ENCODE peak calls at places on chromosomes 16 and 17, in nine cellular contexts. V, Z, S, R, D, G, I, E and M are unnamed samples.

GRCh38 chr17:40497704-40498103 is 3.7 kb downstream of the TNS4 start:
- DNase-seq in D (no peak), I (no peak), V (no peak), E (no peak), S (no peak), Z (no peak), G (no peak), R (no peak), M (no peak)

GRCh38 chr16:74608944-74609343 is 2.0 kb upstream of the GLG1 start:
- DNase-seq in V (peak), R (no peak), G (no peak), Z (no peak), D (no peak), I (no peak), S (no peak), E (no peak), M (no peak)

GRCh38 chr17:78135858-78136500 is 5.4 kb downstream of the TMC8 start:
- DNase-seq in D (no peak), S (no peak), E (no peak), Z (no peak), V (no peak), G (no peak), I (no peak), R (no peak), M (no peak)

GRCh38 chr16:87490091-87490798 is 2.6 kb downstream of the ZCCHC14 start:
- DNase-seq in G (no peak), I (no peak), D (peak), S (no peak), E (no peak), Z (no peak), V (no peak), R (peak), M (no peak)

GRCh38 chr17:68561319-68561718 is 39.8 kb downstream of the FAM20A start:
- DNase-seq in D (no peak), I (no peak), R (no peak), E (no peak), Z (no peak), G (no peak), V (no peak), S (no peak), M (no peak)

GRCh38 chr17:53101706-53102105 is 721.0 kb upstream of the KIF2B start:
- DNase-seq in R (no peak), V (no peak), G (no peak), I (no peak), S (no peak), D (no peak), E (peak), Z (no peak), M (no peak)

GRCh38 chr17:31096106-31096436 is 1.3 kb downstream of the NF1 start:
- DNase-seq in E (no peak), D (no peak), R (no peak), Z (no peak), G (no peak), I (no peak), V (no peak), S (no peak), M (no peak)

GRCh38 chr17:63222655-63223054 is 223.5 kb downstream of the CYB561 start:
- DNase-seq in I (no peak), Z (no peak), R (peak), E (no peak), D (no peak), V (no peak), G (no peak), S (no peak), M (no peak)

GRCh38 chr17:45895304-45895968 is 1.1 kb downstream of the MAPT start:
- DNase-seq in G (peak), R (peak), Z (no peak), E (peak), S (no peak), D (peak), I (no peak), V (peak), M (no peak)

GRCh38 chr16:70665806-70666735 is 19.7 kb downstream of the IL34 start:
- DNase-seq in V (no peak), I (no peak), S (no peak), E (no peak), D (no peak), Z (no peak), G (no peak), R (no peak), M (no peak)

GRCh38 chr17:31926100-31926729 is 10.6 kb upstream of the SUZ12 start:
- DNase-seq in V (no peak), Z (no peak), R (no peak), D (no peak), S (no peak), E (no peak), G (no peak), I (no peak), M (no peak)

GRCh38 chr17:41013606-41014005 is 4.7 kb upstream of the KRTAP3-1 start:
- DNase-seq in R (no peak), Z (no peak), S (no peak), I (no peak), V (no peak), G (no peak), E (no peak), D (peak), M (no peak)